ENCODE peak calls at places on chromosomes 12 and 14, in five cellular contexts. I is choroid plexus epithelial cell, O is cardiac muscle cell, U is colonic mucosa, P is neural crest cell. Z is an unnamed sample.

GRCh38 chr14:24322672-24323071 is 11.4 kb downstream of the LTB4R start:
- DNase-seq in I (no peak), O (no peak), U (no peak), P (no peak), Z (no peak)

GRCh38 chr12:11967356-11968040 is 103.2 kb upstream of the BCL2L14 start:
- DNase-seq in I (no peak), O (peak), U (no peak), P (no peak), Z (no peak)

GRCh38 chr12:3342051-3342450 is 149.0 kb upstream of the PRMT8 start:
- DNase-seq in I (peak), O (peak), U (peak), P (peak), Z (peak)

GRCh38 chr14:61628192-61628591 is 67.1 kb upstream of the HIF1A start:
- DNase-seq in I (no peak), O (no peak), U (no peak), P (no peak), Z (no peak)

GRCh38 chr14:29587046-29587445 is 340.6 kb downstream of the PRKD1 start:
- DNase-seq in I (peak), O (peak), U (no peak), P (no peak), Z (no peak)

GRCh38 chr14:98507269-98507668 is 764.7 kb downstream of the BCL11B start:
- DNase-seq in I (no peak), O (no peak), U (no peak), P (no peak), Z (no peak)

GRCh38 chr12:24615967-24616411 is 332.9 kb downstream of the BCAT1 start:
- DNase-seq in I (peak), O (peak), U (no peak), P (no peak), Z (no peak)

GRCh38 chr12:74285773-74286172 is 251.9 kb upstream of the ATXN7L3B start:
- DNase-seq in I (no peak), O (no peak), U (no peak), P (no peak), Z (no peak)

GRCh38 chr12:123057505-123058265 is 77.2 kb downstream of the ARL6IP4 start:
- DNase-seq in I (no peak), O (no peak), U (no peak), P (no peak), Z (no peak)

GRCh38 chr14:104600141-104600643 is 4.4 kb downstream of the TMEM179 start:
- DNase-seq in I (no peak), O (no peak), U (no peak), P (no peak), Z (no peak)

GRCh38 chr12:44930972-44931600 is 55.0 kb upstream of the NELL2 start:
- DNase-seq in I (peak), O (peak), U (no peak), P (no peak), Z (no peak)

GRCh38 chr12:90854136-90854689 is 100.8 kb downstream of the CCER1 start:
- DNase-seq in I (peak), O (peak), U (peak), P (no peak), Z (no peak)

GRCh38 chr12:71233083-71233482 is 75.3 kb upstream of the TSPAN8 start:
- DNase-seq in I (no peak), O (no peak), U (no peak), P (no peak), Z (no peak)

GRCh38 chr12:26769611-26770010 is 63.4 kb downstream of the ITPR2 start:
- DNase-seq in I (no peak), O (no peak), U (no peak), P (no peak), Z (no peak)

GRCh38 chr12:4037747-4038312 is 164.6 kb upstream of the PARP11 start:
- DNase-seq in I (peak), O (peak), U (peak), P (peak), Z (no peak)

GRCh38 chr14:100130471-100130870 is 29.0 kb downstream of the DEGS2 start:
- DNase-seq in I (no peak), O (no peak), U (no peak), P (no peak), Z (no peak)

GRCh38 chr12:103665971-103666370 is 78.9 kb downstream of the STAB2 start:
- DNase-seq in I (no peak), O (no peak), U (no peak), P (no peak), Z (no peak)

GRCh38 chr12:57491393-57492280 is 3.8 kb downstream of the MARS1 start:
- DNase-seq in I (no peak), O (no peak), U (no peak), P (no peak), Z (no peak)
- TF ChIP-seq CTCF in I (peak), O (peak), U (no peak), P (peak), Z (no peak)

GRCh38 chr12:2137707-2138106 is 84.9 kb downstream of the CACNA1C start:
- DNase-seq in I (no peak), O (no peak), U (peak), P (no peak), Z (no peak)
- TF ChIP-seq CTCF in I (no peak), O (no peak), U (no peak), P (no peak), Z (no peak)

GRCh38 chr12:80316141-80316700 is 127.8 kb upstream of the PTPRQ start:
- DNase-seq in I (no peak), O (no peak), U (no peak), P (no peak), Z (no peak)

GRCh38 chr12:80317899-80318298 is 126.1 kb upstream of the PTPRQ start:
- DNase-seq in I (no peak), O (no peak), U (no peak), P (no peak), Z (no peak)

GRCh38 chr12:80314741-80315140 is 129.3 kb upstream of the PTPRQ start:
- DNase-seq in I (peak), O (no peak), U (no peak), P (no peak), Z (no peak)

GRCh38 chr12:80313184-80313583 is 130.9 kb upstream of the PTPRQ start:
- DNase-seq in I (peak), O (peak), U (no peak), P (no peak), Z (no peak)
- TF ChIP-seq CTCF in I (no peak), O (no peak), U (no peak), P (no peak), Z (no peak)

DNA sequence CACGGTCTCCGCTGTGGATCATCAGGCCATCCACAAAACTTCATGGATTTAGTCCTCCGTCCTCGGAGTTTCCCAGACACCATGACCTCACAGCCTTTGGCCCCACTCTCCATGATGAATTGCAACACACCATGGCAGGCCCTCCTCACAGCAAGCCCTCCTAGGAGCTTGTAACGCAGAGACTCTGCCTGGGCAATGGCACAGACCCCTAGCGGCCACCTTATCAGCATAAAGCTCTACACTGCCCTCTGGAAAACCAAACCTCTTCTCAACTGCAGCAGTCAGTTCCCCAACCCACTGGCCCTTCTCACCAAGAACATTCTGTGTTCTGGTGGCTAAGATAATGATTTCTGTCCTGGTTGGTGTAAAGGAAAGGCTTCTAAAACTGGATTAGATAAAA is 238.4 kb upstream of the USP15 start:
- DNase-seq in I (no peak), O (no peak), U (no peak), P (no peak), Z (no peak)
- TF ChIP-seq CTCF in I (no peak), O (no peak), U (no peak), P (no peak), Z (no peak)

GRCh38 chr12:52310622-52311281 is 10.4 kb downstream of the KRT83 start:
- DNase-seq in I (peak), O (peak), U (no peak), P (no peak), Z (no peak)

GRCh38 chr12:52305921-52306705 is 14.8 kb upstream of the KRT81 start:
- DNase-seq in I (no peak), O (no peak), U (no peak), P (no peak), Z (no peak)

GRCh38 chr12:52311282-52311643 is 9.9 kb downstream of the KRT83 start:
- DNase-seq in I (no peak), O (peak), U (no peak), P (no peak), Z (no peak)

GRCh38 chr12:52308807-52309425 is 12.3 kb downstream of the KRT83 start:
- DNase-seq in I (no peak), O (no peak), U (no peak), P (no peak), Z (no peak)

GRCh38 chr12:52307836-52308806 is 13.1 kb downstream of the KRT83 start:
- DNase-seq in I (peak), O (peak), U (peak), P (peak), Z (peak)
- TF ChIP-seq CTCF in I (no peak), O (peak), U (peak), P (peak), Z (peak)

GRCh38 chr14:54207476-54207875 is 189.3 kb upstream of the CDKN3 start:
- DNase-seq in I (no peak), O (peak), U (no peak), P (no peak), Z (no peak)
- TF ChIP-seq CTCF in I (no peak), O (no peak), U (no peak), P (no peak), Z (no peak)

Z was measured in progenitor cell of endocrine pancreas.